ENCODE peak calls at places on chromosomes 1 and 21, in nine cellular contexts. One of them, this sample, is unnamed.

GRCh38 chr1:205226868-205227583 is 720 bp upstream of the TMCC2 start:
- DNase-seq in neuronal stem cell: no peak
- DNase-seq in NCI-H510A treated with DMSO at 0.1 percent for 48 hours: peak; percentile 50
- DNase-seq in central memory CD8-positive, alpha-beta T cell: no peak
- DNase-seq in activated naive CD4-positive, alpha-beta T cell treated with anti-CD3 and anti-CD28 coated beads for 36 hours: peak; percentile 48
- DNase-seq in nucleus accumbens: no peak
- DNase-seq in CD4-positive, alpha-beta T cell: no peak
- DNase-seq in islet precursor cell: no peak
- DNase-seq in frontal cortex: no peak
- DNase-seq in this sample: no peak

GRCh38 chr1:192489748-192490147 is 85.8 kb upstream of the RGS1 start:
- DNase-seq in neuronal stem cell: no peak
- DNase-seq in NCI-H510A treated with DMSO at 0.1 percent for 48 hours: peak; percentile 59
- DNase-seq in central memory CD8-positive, alpha-beta T cell: no peak
- DNase-seq in activated naive CD4-positive, alpha-beta T cell treated with anti-CD3 and anti-CD28 coated beads for 36 hours: peak; percentile 22
- DNase-seq in nucleus accumbens: no peak
- DNase-seq in CD4-positive, alpha-beta T cell: no peak
- DNase-seq in islet precursor cell: peak; percentile 79
- DNase-seq in frontal cortex: no peak
- DNase-seq in this sample: no peak

GRCh38 chr1:84936116-84936810 is 43.3 kb upstream of the LPAR3 start:
- DNase-seq in neuronal stem cell: peak; percentile 68
- DNase-seq in NCI-H510A treated with DMSO at 0.1 percent for 48 hours: peak; percentile 90
- DNase-seq in central memory CD8-positive, alpha-beta T cell: peak; percentile 17
- DNase-seq in activated naive CD4-positive, alpha-beta T cell treated with anti-CD3 and anti-CD28 coated beads for 36 hours: peak; percentile 43
- DNase-seq in nucleus accumbens: peak; percentile 20
- DNase-seq in CD4-positive, alpha-beta T cell: peak; percentile 18
- DNase-seq in islet precursor cell: no peak
- DNase-seq in frontal cortex: peak; percentile 34
- DNase-seq in this sample: no peak

GRCh38 chr1:63593887-63594617 is 841 bp downstream of the PGM1 start:
- DNase-seq in neuronal stem cell: peak; percentile 46
- DNase-seq in NCI-H510A treated with DMSO at 0.1 percent for 48 hours: peak; percentile 58
- DNase-seq in central memory CD8-positive, alpha-beta T cell: peak; percentile 56
- DNase-seq in activated naive CD4-positive, alpha-beta T cell treated with anti-CD3 and anti-CD28 coated beads for 36 hours: peak; percentile 92
- DNase-seq in nucleus accumbens: peak; percentile 82
- DNase-seq in CD4-positive, alpha-beta T cell: peak; percentile 71
- DNase-seq in islet precursor cell: peak; percentile 84
- DNase-seq in frontal cortex: peak; percentile 19
- DNase-seq in this sample: peak; percentile 49

GRCh38 chr1:154386643-154387352 is 18.3 kb upstream of the IL6R start:
- DNase-seq in neuronal stem cell: no peak
- DNase-seq in NCI-H510A treated with DMSO at 0.1 percent for 48 hours: no peak
- DNase-seq in central memory CD8-positive, alpha-beta T cell: no peak
- DNase-seq in activated naive CD4-positive, alpha-beta T cell treated with anti-CD3 and anti-CD28 coated beads for 36 hours: peak; percentile 88
- DNase-seq in nucleus accumbens: no peak
- DNase-seq in CD4-positive, alpha-beta T cell: peak; percentile 66
- DNase-seq in islet precursor cell: no peak
- DNase-seq in frontal cortex: no peak
- DNase-seq in this sample: peak; percentile 68

GRCh38 chr1:205907794-205908193 is 35.5 kb downstream of the SLC26A9 start:
- DNase-seq in neuronal stem cell: no peak
- DNase-seq in NCI-H510A treated with DMSO at 0.1 percent for 48 hours: no peak
- DNase-seq in central memory CD8-positive, alpha-beta T cell: no peak
- DNase-seq in activated naive CD4-positive, alpha-beta T cell treated with anti-CD3 and anti-CD28 coated beads for 36 hours: peak; percentile 18
- DNase-seq in nucleus accumbens: peak; percentile 31
- DNase-seq in CD4-positive, alpha-beta T cell: no peak
- DNase-seq in islet precursor cell: peak; percentile 69
- DNase-seq in frontal cortex: no peak
- DNase-seq in this sample: no peak

GRCh38 chr1:199758626-199759255 is 268.8 kb upstream of the NR5A2 start:
- DNase-seq in neuronal stem cell: no peak
- DNase-seq in NCI-H510A treated with DMSO at 0.1 percent for 48 hours: no peak
- DNase-seq in central memory CD8-positive, alpha-beta T cell: no peak
- DNase-seq in activated naive CD4-positive, alpha-beta T cell treated with anti-CD3 and anti-CD28 coated beads for 36 hours: no peak
- DNase-seq in nucleus accumbens: no peak
- DNase-seq in CD4-positive, alpha-beta T cell: no peak
- DNase-seq in islet precursor cell: no peak
- DNase-seq in frontal cortex: no peak
- DNase-seq in this sample: no peak

GRCh38 chr1:162543228-162543627 is 18.3 kb upstream of the UAP1 start:
- DNase-seq in neuronal stem cell: no peak
- DNase-seq in NCI-H510A treated with DMSO at 0.1 percent for 48 hours: no peak
- DNase-seq in central memory CD8-positive, alpha-beta T cell: no peak
- DNase-seq in activated naive CD4-positive, alpha-beta T cell treated with anti-CD3 and anti-CD28 coated beads for 36 hours: no peak
- DNase-seq in nucleus accumbens: no peak
- DNase-seq in CD4-positive, alpha-beta T cell: no peak
- DNase-seq in islet precursor cell: no peak
- DNase-seq in frontal cortex: no peak
- DNase-seq in this sample: no peak

GRCh38 chr21:35019631-35020032 is 29.5 kb downstream of the RUNX1 start:
- DNase-seq in neuronal stem cell: no peak
- DNase-seq in NCI-H510A treated with DMSO at 0.1 percent for 48 hours: no peak
- DNase-seq in central memory CD8-positive, alpha-beta T cell: no peak
- DNase-seq in activated naive CD4-positive, alpha-beta T cell treated with anti-CD3 and anti-CD28 coated beads for 36 hours: no peak
- DNase-seq in nucleus accumbens: no peak
- DNase-seq in CD4-positive, alpha-beta T cell: no peak
- DNase-seq in islet precursor cell: no peak
- DNase-seq in frontal cortex: no peak
- DNase-seq in this sample: no peak

GRCh38 chr1:966135-966602 is at the start of gene PLEKHN1:
- DNase-seq in neuronal stem cell: no peak
- DNase-seq in NCI-H510A treated with DMSO at 0.1 percent for 48 hours: no peak
- DNase-seq in central memory CD8-positive, alpha-beta T cell: no peak
- DNase-seq in activated naive CD4-positive, alpha-beta T cell treated with anti-CD3 and anti-CD28 coated beads for 36 hours: peak; percentile 42
- DNase-seq in nucleus accumbens: no peak
- DNase-seq in CD4-positive, alpha-beta T cell: no peak
- DNase-seq in islet precursor cell: peak; percentile 88
- DNase-seq in frontal cortex: no peak
- DNase-seq in this sample: no peak

GRCh38 chr1:41539999-41540398 is 55.5 kb upstream of the EDN2 start:
- DNase-seq in neuronal stem cell: no peak
- DNase-seq in NCI-H510A treated with DMSO at 0.1 percent for 48 hours: no peak
- DNase-seq in central memory CD8-positive, alpha-beta T cell: no peak
- DNase-seq in activated naive CD4-positive, alpha-beta T cell treated with anti-CD3 and anti-CD28 coated beads for 36 hours: no peak
- DNase-seq in nucleus accumbens: no peak
- DNase-seq in CD4-positive, alpha-beta T cell: no peak
- DNase-seq in islet precursor cell: no peak
- DNase-seq in frontal cortex: no peak
- DNase-seq in this sample: no peak

GRCh38 chr1:29362764-29363163 is 126.4 kb downstream of the PTPRU start:
- DNase-seq in neuronal stem cell: no peak
- DNase-seq in NCI-H510A treated with DMSO at 0.1 percent for 48 hours: no peak
- DNase-seq in central memory CD8-positive, alpha-beta T cell: no peak
- DNase-seq in activated naive CD4-positive, alpha-beta T cell treated with anti-CD3 and anti-CD28 coated beads for 36 hours: no peak
- DNase-seq in nucleus accumbens: no peak
- DNase-seq in CD4-positive, alpha-beta T cell: no peak
- DNase-seq in islet precursor cell: peak; percentile 44
- DNase-seq in frontal cortex: no peak
- DNase-seq in this sample: no peak

GRCh38 chr1:228085287-228085926 is 2.9 kb downstream of the ARF1 start:
- DNase-seq in neuronal stem cell: no peak
- DNase-seq in NCI-H510A treated with DMSO at 0.1 percent for 48 hours: no peak
- DNase-seq in central memory CD8-positive, alpha-beta T cell: no peak
- DNase-seq in activated naive CD4-positive, alpha-beta T cell treated with anti-CD3 and anti-CD28 coated beads for 36 hours: no peak
- DNase-seq in nucleus accumbens: no peak
- DNase-seq in CD4-positive, alpha-beta T cell: no peak
- DNase-seq in islet precursor cell: peak; percentile 77
- DNase-seq in frontal cortex: no peak
- DNase-seq in this sample: no peak

GRCh38 chr1:35886606-35887431 is 3.8 kb downstream of the AGO1 start:
- DNase-seq in neuronal stem cell: no peak
- DNase-seq in NCI-H510A treated with DMSO at 0.1 percent for 48 hours: peak; percentile 51
- DNase-seq in central memory CD8-positive, alpha-beta T cell: no peak
- DNase-seq in activated naive CD4-positive, alpha-beta T cell treated with anti-CD3 and anti-CD28 coated beads for 36 hours: no peak
- DNase-seq in nucleus accumbens: no peak
- DNase-seq in CD4-positive, alpha-beta T cell: no peak
- DNase-seq in islet precursor cell: peak; percentile 69
- DNase-seq in frontal cortex: no peak
- DNase-seq in this sample: no peak

GRCh38 chr1:67052741-67053534 is 1.0 kb downstream of the SLC35D1 start:
- DNase-seq in neuronal stem cell: peak; percentile 15
- DNase-seq in NCI-H510A treated with DMSO at 0.1 percent for 48 hours: peak; percentile 34
- DNase-seq in central memory CD8-positive, alpha-beta T cell: peak; percentile 23
- DNase-seq in activated naive CD4-positive, alpha-beta T cell treated with anti-CD3 and anti-CD28 coated beads for 36 hours: peak; percentile 26
- DNase-seq in nucleus accumbens: peak; percentile 42
- DNase-seq in CD4-positive, alpha-beta T cell: peak; percentile 26
- DNase-seq in islet precursor cell: peak; percentile 87
- DNase-seq in frontal cortex: peak; percentile 32
- DNase-seq in this sample: peak; percentile 18

GRCh38 chr1:173241528-173242347 is 34.6 kb upstream of the TNFSF4 start:
- DNase-seq in neuronal stem cell: no peak
- DNase-seq in NCI-H510A treated with DMSO at 0.1 percent for 48 hours: no peak
- DNase-seq in central memory CD8-positive, alpha-beta T cell: no peak
- DNase-seq in activated naive CD4-positive, alpha-beta T cell treated with anti-CD3 and anti-CD28 coated beads for 36 hours: no peak
- DNase-seq in nucleus accumbens: no peak
- DNase-seq in CD4-positive, alpha-beta T cell: no peak
- DNase-seq in islet precursor cell: no peak
- DNase-seq in frontal cortex: no peak
- DNase-seq in this sample: no peak

GRCh38 chr1:4963251-4963650 is 308.8 kb downstream of the AJAP1 start:
- DNase-seq in neuronal stem cell: no peak
- DNase-seq in NCI-H510A treated with DMSO at 0.1 percent for 48 hours: no peak
- DNase-seq in central memory CD8-positive, alpha-beta T cell: no peak
- DNase-seq in activated naive CD4-positive, alpha-beta T cell treated with anti-CD3 and anti-CD28 coated beads for 36 hours: no peak
- DNase-seq in nucleus accumbens: no peak
- DNase-seq in CD4-positive, alpha-beta T cell: no peak
- DNase-seq in islet precursor cell: no peak
- DNase-seq in frontal cortex: no peak
- DNase-seq in this sample: no peak

GRCh38 chr1:224133741-224134299 is 19.9 kb downstream of the FBXO28 start:
- DNase-seq in neuronal stem cell: no peak
- DNase-seq in NCI-H510A treated with DMSO at 0.1 percent for 48 hours: no peak
- DNase-seq in central memory CD8-positive, alpha-beta T cell: no peak
- DNase-seq in activated naive CD4-positive, alpha-beta T cell treated with anti-CD3 and anti-CD28 coated beads for 36 hours: no peak
- DNase-seq in nucleus accumbens: no peak
- DNase-seq in CD4-positive, alpha-beta T cell: no peak
- DNase-seq in islet precursor cell: no peak
- DNase-seq in frontal cortex: no peak
- DNase-seq in this sample: no peak

GRCh38 chr1:43573066-43573799 is 42.5 kb downstream of the PTPRF start:
- DNase-seq in neuronal stem cell: no peak
- DNase-seq in NCI-H510A treated with DMSO at 0.1 percent for 48 hours: no peak
- DNase-seq in central memory CD8-positive, alpha-beta T cell: no peak
- DNase-seq in activated naive CD4-positive, alpha-beta T cell treated with anti-CD3 and anti-CD28 coated beads for 36 hours: no peak
- DNase-seq in nucleus accumbens: peak; percentile 69
- DNase-seq in CD4-positive, alpha-beta T cell: no peak
- DNase-seq in islet precursor cell: no peak
- DNase-seq in frontal cortex: no peak
- DNase-seq in this sample: no peak

GRCh38 chr1:202861420-202862121 is 27.4 kb downstream of the RABIF start:
- DNase-seq in neuronal stem cell: peak; percentile 92
- DNase-seq in NCI-H510A treated with DMSO at 0.1 percent for 48 hours: peak; percentile 88
- DNase-seq in central memory CD8-positive, alpha-beta T cell: peak; percentile 18
- DNase-seq in activated naive CD4-positive, alpha-beta T cell treated with anti-CD3 and anti-CD28 coated beads for 36 hours: peak; percentile 47
- DNase-seq in nucleus accumbens: peak; percentile 93
- DNase-seq in CD4-positive, alpha-beta T cell: no peak
- DNase-seq in islet precursor cell: peak; percentile 99
- DNase-seq in frontal cortex: peak; percentile 83
- DNase-seq in this sample: peak; percentile 25

GRCh38 chr1:156559797-156560112 is 12.6 kb downstream of the IQGAP3 start:
- DNase-seq in neuronal stem cell: no peak
- DNase-seq in NCI-H510A treated with DMSO at 0.1 percent for 48 hours: no peak
- DNase-seq in central memory CD8-positive, alpha-beta T cell: no peak
- DNase-seq in activated naive CD4-positive, alpha-beta T cell treated with anti-CD3 and anti-CD28 coated beads for 36 hours: no peak
- DNase-seq in nucleus accumbens: no peak
- DNase-seq in CD4-positive, alpha-beta T cell: no peak
- DNase-seq in islet precursor cell: peak; percentile 82
- DNase-seq in frontal cortex: no peak
- DNase-seq in this sample: no peak

GRCh38 chr1:16721871-16722641 is 18.3 kb upstream of the RNU1-4 start:
- DNase-seq in neuronal stem cell: no peak
- DNase-seq in NCI-H510A treated with DMSO at 0.1 percent for 48 hours: no peak
- DNase-seq in central memory CD8-positive, alpha-beta T cell: no peak
- DNase-seq in activated naive CD4-positive, alpha-beta T cell treated with anti-CD3 and anti-CD28 coated beads for 36 hours: no peak
- DNase-seq in nucleus accumbens: no peak
- DNase-seq in CD4-positive, alpha-beta T cell: no peak
- DNase-seq in islet precursor cell: peak; percentile 16
- DNase-seq in frontal cortex: no peak
- DNase-seq in this sample: no peak

GRCh38 chr1:56797079-56797685 is 22.0 kb downstream of the FYB2 start:
- DNase-seq in neuronal stem cell: no peak
- DNase-seq in NCI-H510A treated with DMSO at 0.1 percent for 48 hours: no peak
- DNase-seq in central memory CD8-positive, alpha-beta T cell: no peak
- DNase-seq in activated naive CD4-positive, alpha-beta T cell treated with anti-CD3 and anti-CD28 coated beads for 36 hours: no peak
- DNase-seq in nucleus accumbens: no peak
- DNase-seq in CD4-positive, alpha-beta T cell: no peak
- DNase-seq in islet precursor cell: no peak
- DNase-seq in frontal cortex: no peak
- DNase-seq in this sample: no peak

GRCh38 chr1:23224721-23225648 is 7.7 kb upstream of the HTR1D start:
- DNase-seq in neuronal stem cell: no peak
- DNase-seq in NCI-H510A treated with DMSO at 0.1 percent for 48 hours: no peak
- DNase-seq in central memory CD8-positive, alpha-beta T cell: no peak
- DNase-seq in activated naive CD4-positive, alpha-beta T cell treated with anti-CD3 and anti-CD28 coated beads for 36 hours: no peak
- DNase-seq in nucleus accumbens: no peak
- DNase-seq in CD4-positive, alpha-beta T cell: no peak
- DNase-seq in islet precursor cell: peak; percentile 59
- DNase-seq in frontal cortex: no peak
- DNase-seq in this sample: no peak

GRCh38 chr1:204617256-204618147 is 68.0 kb downstream of the LRRN2 start:
- DNase-seq in neuronal stem cell: no peak
- DNase-seq in NCI-H510A treated with DMSO at 0.1 percent for 48 hours: no peak
- DNase-seq in central memory CD8-positive, alpha-beta T cell: no peak
- DNase-seq in activated naive CD4-positive, alpha-beta T cell treated with anti-CD3 and anti-CD28 coated beads for 36 hours: no peak
- DNase-seq in nucleus accumbens: peak; percentile 63
- DNase-seq in CD4-positive, alpha-beta T cell: no peak
- DNase-seq in islet precursor cell: no peak
- DNase-seq in frontal cortex: peak; percentile 8
- DNase-seq in this sample: no peak

GRCh38 chr1:180728472-180729106 is 96.8 kb downstream of the XPR1 start:
- DNase-seq in neuronal stem cell: no peak
- DNase-seq in NCI-H510A treated with DMSO at 0.1 percent for 48 hours: no peak
- DNase-seq in central memory CD8-positive, alpha-beta T cell: no peak
- DNase-seq in activated naive CD4-positive, alpha-beta T cell treated with anti-CD3 and anti-CD28 coated beads for 36 hours: no peak
- DNase-seq in nucleus accumbens: no peak
- DNase-seq in CD4-positive, alpha-beta T cell: no peak
- DNase-seq in islet precursor cell: no peak
- DNase-seq in frontal cortex: no peak
- DNase-seq in this sample: no peak

GRCh38 chr1:16443975-16444745 is 3.6 kb downstream of the NECAP2 start:
- DNase-seq in neuronal stem cell: no peak
- DNase-seq in NCI-H510A treated with DMSO at 0.1 percent for 48 hours: no peak
- DNase-seq in central memory CD8-positive, alpha-beta T cell: no peak
- DNase-seq in activated naive CD4-positive, alpha-beta T cell treated with anti-CD3 and anti-CD28 coated beads for 36 hours: no peak
- DNase-seq in nucleus accumbens: no peak
- DNase-seq in CD4-positive, alpha-beta T cell: no peak
- DNase-seq in islet precursor cell: no peak
- DNase-seq in frontal cortex: no peak
- DNase-seq in this sample: no peak

GRCh38 chr21:26449161-26449560 is 123.9 kb downstream of the CYYR1 start:
- DNase-seq in neuronal stem cell: no peak
- DNase-seq in NCI-H510A treated with DMSO at 0.1 percent for 48 hours: no peak
- DNase-seq in central memory CD8-positive, alpha-beta T cell: no peak
- DNase-seq in activated naive CD4-positive, alpha-beta T cell treated with anti-CD3 and anti-CD28 coated beads for 36 hours: no peak
- DNase-seq in nucleus accumbens: peak; percentile 3
- DNase-seq in CD4-positive, alpha-beta T cell: no peak
- DNase-seq in islet precursor cell: no peak
- DNase-seq in frontal cortex: peak; percentile 5
- DNase-seq in this sample: no peak

GRCh38 chr1:53899206-53899628 is 5.2 kb downstream of the DIO1 start:
- DNase-seq in neuronal stem cell: no peak
- DNase-seq in NCI-H510A treated with DMSO at 0.1 percent for 48 hours: no peak
- DNase-seq in central memory CD8-positive, alpha-beta T cell: no peak
- DNase-seq in activated naive CD4-positive, alpha-beta T cell treated with anti-CD3 and anti-CD28 coated beads for 36 hours: no peak
- DNase-seq in nucleus accumbens: no peak
- DNase-seq in CD4-positive, alpha-beta T cell: no peak
- DNase-seq in islet precursor cell: no peak
- DNase-seq in frontal cortex: no peak
- DNase-seq in this sample: no peak

GRCh38 chr1:94755675-94756074 is 64.5 kb upstream of the SLC44A3 start:
- DNase-seq in neuronal stem cell: no peak
- DNase-seq in NCI-H510A treated with DMSO at 0.1 percent for 48 hours: no peak
- DNase-seq in central memory CD8-positive, alpha-beta T cell: no peak
- DNase-seq in activated naive CD4-positive, alpha-beta T cell treated with anti-CD3 and anti-CD28 coated beads for 36 hours: no peak
- DNase-seq in nucleus accumbens: no peak
- DNase-seq in CD4-positive, alpha-beta T cell: no peak
- DNase-seq in islet precursor cell: peak; percentile 68
- DNase-seq in frontal cortex: no peak
- DNase-seq in this sample: no peak

GRCh38 chr1:68313736-68314594 is 81.6 kb upstream of the WLS start:
- DNase-seq in neuronal stem cell: no peak
- DNase-seq in NCI-H510A treated with DMSO at 0.1 percent for 48 hours: peak; percentile 98
- DNase-seq in central memory CD8-positive, alpha-beta T cell: no peak
- DNase-seq in activated naive CD4-positive, alpha-beta T cell treated with anti-CD3 and anti-CD28 coated beads for 36 hours: no peak
- DNase-seq in nucleus accumbens: no peak
- DNase-seq in CD4-positive, alpha-beta T cell: no peak
- DNase-seq in islet precursor cell: peak; percentile 88
- DNase-seq in frontal cortex: no peak
- DNase-seq in this sample: no peak